ENCODE peak calls at places on chromosome 10, in six cellular contexts. One of them, this sample, is unnamed.

GRCh38 chr10:6986927-6987326 is 406.9 kb upstream of the PRKCQ start:
- DNase-seq in germinal center: no peak
- DNase-seq in colonic mucosa: no peak
- DNase-seq in SW480: no peak
- DNase-seq in mucosa of descending colon: no peak
- DNase-seq in choroid plexus epithelial cell: no peak
- DNase-seq in this sample: no peak

GRCh38 chr10:43944742-43945730 is 296.4 kb upstream of the ZNF32 start:
- DNase-seq in choroid plexus epithelial cell: no peak
- DNase-seq in colonic mucosa: no peak
- DNase-seq in germinal center: no peak
- DNase-seq in mucosa of descending colon: no peak
- DNase-seq in SW480: no peak
- DNase-seq in this sample: no peak

GRCh38 chr10:101492205-101492604 is 95.9 kb downstream of the POLL start:
- DNase-seq in SW480: no peak
- DNase-seq in mucosa of descending colon: no peak
- DNase-seq in choroid plexus epithelial cell: no peak
- DNase-seq in colonic mucosa: no peak
- DNase-seq in germinal center: no peak
- DNase-seq in this sample: no peak

GRCh38 chr10:50508315-50509051 is 115.3 kb downstream of the SGMS1 start:
- DNase-seq in choroid plexus epithelial cell: no peak
- DNase-seq in colonic mucosa: no peak
- DNase-seq in mucosa of descending colon: no peak
- DNase-seq in germinal center: peak; percentile 10
- DNase-seq in SW480: no peak
- DNase-seq in this sample: peak; percentile 62

GRCh38 chr10:74991435-74991834 is 120.0 kb upstream of the SAMD8 start:
- DNase-seq in colonic mucosa: no peak
- DNase-seq in SW480: peak; percentile 67
- DNase-seq in germinal center: peak; percentile 53
- DNase-seq in mucosa of descending colon: no peak
- DNase-seq in choroid plexus epithelial cell: peak; percentile 29
- DNase-seq in this sample: peak; percentile 34

GRCh38 chr10:25047902-25048301 is 31.5 kb downstream of the THNSL1 start:
- DNase-seq in SW480: no peak
- DNase-seq in mucosa of descending colon: no peak
- DNase-seq in germinal center: no peak
- DNase-seq in choroid plexus epithelial cell: peak; percentile 81
- DNase-seq in colonic mucosa: no peak
- DNase-seq in this sample: no peak

GRCh38 chr10:61786728-61787127 is 114.8 kb upstream of the ARID5B start:
- DNase-seq in mucosa of descending colon: peak; percentile 17
- DNase-seq in choroid plexus epithelial cell: peak; percentile 90
- DNase-seq in colonic mucosa: no peak
- DNase-seq in germinal center: no peak
- DNase-seq in SW480: peak; percentile 4
- DNase-seq in this sample: peak; percentile 37

GRCh38 chr10:48768451-48768766 is 83.7 kb downstream of the WDFY4 start:
- DNase-seq in colonic mucosa: no peak
- DNase-seq in germinal center: no peak
- DNase-seq in mucosa of descending colon: no peak
- DNase-seq in SW480: no peak
- DNase-seq in choroid plexus epithelial cell: no peak
- DNase-seq in this sample: no peak

GRCh38 chr10:124739119-124739921 is 4.9 kb downstream of the FAM53B start:
- DNase-seq in colonic mucosa: no peak
- DNase-seq in mucosa of descending colon: no peak
- DNase-seq in germinal center: no peak
- DNase-seq in choroid plexus epithelial cell: no peak
- DNase-seq in SW480: no peak
- DNase-seq in this sample: no peak

GRCh38 chr10:4205113-4205512 is 420.1 kb upstream of the KLF6 start:
- DNase-seq in germinal center: no peak
- DNase-seq in mucosa of descending colon: peak; percentile 44
- DNase-seq in choroid plexus epithelial cell: no peak
- DNase-seq in colonic mucosa: peak; percentile 48
- DNase-seq in SW480: no peak
- DNase-seq in this sample: no peak

GRCh38 chr10:47294501-47294900 is 5.5 kb upstream of the GDF10 start:
- DNase-seq in choroid plexus epithelial cell: no peak
- DNase-seq in germinal center: no peak
- DNase-seq in SW480: no peak
- DNase-seq in colonic mucosa: no peak
- DNase-seq in mucosa of descending colon: no peak
- DNase-seq in this sample: no peak

GRCh38 chr10:127907411-127908105 is 655 bp downstream of the PTPRE start:
- DNase-seq in germinal center: no peak
- DNase-seq in mucosa of descending colon: peak; percentile 44
- DNase-seq in colonic mucosa: peak; percentile 38
- DNase-seq in SW480: no peak
- DNase-seq in choroid plexus epithelial cell: peak; percentile 71
- DNase-seq in this sample: no peak

GRCh38 chr10:131759347-131759746 is 141.5 kb upstream of the PPP2R2D start:
- DNase-seq in mucosa of descending colon: no peak
- DNase-seq in SW480: no peak
- DNase-seq in choroid plexus epithelial cell: no peak
- DNase-seq in colonic mucosa: no peak
- DNase-seq in germinal center: no peak
- DNase-seq in this sample: no peak

GRCh38 chr10:3452234-3452633 is 279.7 kb upstream of the PITRM1 start:
- DNase-seq in choroid plexus epithelial cell: peak; percentile 96
- DNase-seq in SW480: no peak
- DNase-seq in mucosa of descending colon: no peak
- DNase-seq in colonic mucosa: peak; percentile 15
- DNase-seq in germinal center: no peak
- DNase-seq in this sample: no peak

GRCh38 chr10:12194752-12195271 is 879 bp downstream of the NUDT5 start:
- DNase-seq in SW480: no peak
- DNase-seq in choroid plexus epithelial cell: peak; percentile 49
- DNase-seq in mucosa of descending colon: peak; percentile 49
- DNase-seq in germinal center: peak; percentile 10
- DNase-seq in colonic mucosa: peak; percentile 54
- DNase-seq in this sample: no peak

GRCh38 chr10:121113385-121113696 is 262.2 kb downstream of the WDR11 start:
- DNase-seq in mucosa of descending colon: no peak
- DNase-seq in germinal center: no peak
- DNase-seq in colonic mucosa: no peak
- DNase-seq in SW480: peak; percentile 19
- DNase-seq in choroid plexus epithelial cell: peak; percentile 1
- DNase-seq in this sample: no peak

GRCh38 chr10:89659185-89660131 is 14.4 kb upstream of the PANK1 start:
- DNase-seq in germinal center: no peak
- DNase-seq in mucosa of descending colon: no peak
- DNase-seq in colonic mucosa: no peak
- DNase-seq in choroid plexus epithelial cell: peak; percentile 71
- DNase-seq in SW480: no peak
- DNase-seq in this sample: no peak

This sample was measured in GM13976.